ENCODE peak calls at places on chromosomes 6 and 20, in five cellular contexts. Y is lower lobe of right lung, Z is uterus, X is fibroblast of the aortic adventitia, R is NB4. J is an unnamed sample.

GRCh38 chr6:166998256-166999144 is 697 bp upstream of the CEP43 start:
- DNase-seq in Y (peak; percentile 59), Z (peak; percentile 21), X (no peak), R (peak; percentile 52), J (peak; percentile 21)

GRCh38 chr6:37688088-37688850 is 9.4 kb downstream of the MDGA1 start:
- DNase-seq in Y (no peak), Z (no peak), X (no peak), R (no peak), J (no peak)

GRCh38 chr6:113428702-113429101 is 428.4 kb upstream of the MARCKS start:
- DNase-seq in Y (no peak), Z (no peak), X (no peak), R (peak; percentile 30), J (no peak)

GRCh38 chr6:144566868-144567615 is 281.9 kb downstream of the UTRN start:
- DNase-seq in Y (no peak), Z (no peak), X (no peak), R (peak; percentile 85), J (no peak)

GRCh38 chr6:121055572-121056163 is 278.6 kb downstream of the TBC1D32 start:
- DNase-seq in Y (no peak), Z (no peak), X (peak; percentile 69), R (peak; percentile 56), J (peak; percentile 61)

GRCh38 chr6:54135665-54136370 is 24.6 kb downstream of the MLIP start:
- DNase-seq in Y (no peak), Z (no peak), X (peak; percentile 63), R (no peak), J (peak; percentile 59)

GRCh38 chr6:135269399-135270005 is 88.4 kb downstream of the MYB start:
- DNase-seq in Y (no peak), Z (no peak), X (no peak), R (no peak), J (no peak)

GRCh38 chr6:167402195-167402686 is 77.4 kb downstream of the TTLL2 start:
- DNase-seq in Y (no peak), Z (no peak), X (no peak), R (no peak), J (no peak)

GRCh38 chr20:32329817-32330554 is 28.1 kb upstream of the ASXL1 start:
- DNase-seq in Y (no peak), Z (no peak), X (no peak), R (no peak), J (no peak)

GRCh38 chr20:31894980-31895675 is 24.7 kb downstream of the TTLL9 start:
- DNase-seq in Y (peak; percentile 56), Z (peak; percentile 49), X (peak; percentile 81), R (peak; percentile 95), J (peak; percentile 87)

GRCh38 chr6:95670011-95670463 is 92.7 kb downstream of the MANEA start:
- DNase-seq in Y (no peak), Z (no peak), X (no peak), R (no peak), J (no peak)

GRCh38 chr20:23340524-23340923 is 10.1 kb upstream of the NXT1 start:
- DNase-seq in Y (no peak), Z (peak; percentile 37), X (peak; percentile 81), R (peak; percentile 81), J (peak; percentile 69)

GRCh38 chr6:18491303-18492090 is 104.3 kb downstream of the RNF144B start:
- DNase-seq in Y (no peak), Z (no peak), X (no peak), R (no peak), J (no peak)

GRCh38 chr6:72675396-72675795 is 53.5 kb downstream of the KCNQ5 start:
- DNase-seq in Y (no peak), Z (no peak), X (peak; percentile 12), R (no peak), J (no peak)

GRCh38 chr20:17896247-17896723 is 72.3 kb downstream of the SNX5 start:
- DNase-seq in Y (no peak), Z (no peak), X (no peak), R (no peak), J (no peak)

GRCh38 chr20:3163099-3164042 is 3.7 kb upstream of the FASTKD5 start:
- DNase-seq in Y (no peak), Z (no peak), X (no peak), R (no peak), J (no peak)

GRCh38 chr6:167660944-167661343 is 165.8 kb upstream of the AFDN start:
- DNase-seq in Y (no peak), Z (no peak), X (no peak), R (no peak), J (no peak)

GRCh38 chr20:44683263-44684046 is 31.7 kb upstream of the CCN5 start:
- DNase-seq in Y (peak; percentile 57), Z (no peak), X (no peak), R (peak; percentile 71), J (peak; percentile 46)

GRCh38 chr6:156975414-156975813 is 198.2 kb downstream of the ARID1B start:
- DNase-seq in Y (no peak), Z (no peak), X (no peak), R (no peak), J (no peak)

GRCh38 chr6:32192608-32193039 is at the start of gene GPSM3:
- DNase-seq in Y (peak; percentile 82), Z (no peak), X (no peak), R (peak; percentile 91), J (peak; percentile 63)

GRCh38 chr6:119158057-119158848 is 79.8 kb upstream of the FAM184A start:
- DNase-seq in Y (peak; percentile 57), Z (peak; percentile 68), X (peak; percentile 98), R (no peak), J (peak; percentile 86)

GRCh38 chr20:21373436-21373835 is 23.9 kb downstream of the NKX2-4 start:
- DNase-seq in Y (no peak), Z (no peak), X (no peak), R (no peak), J (no peak)

GRCh38 chr6:107578642-107579332 is 88.9 kb downstream of the SOBP start:
- DNase-seq in Y (no peak), Z (no peak), X (no peak), R (no peak), J (no peak)

GRCh38 chr6:156028310-156029131 is 572.9 kb upstream of the NOX3 start:
- DNase-seq in Y (no peak), Z (no peak), X (no peak), R (no peak), J (peak; percentile 29)

GRCh38 chr6:29517728-29518440 is 30.1 kb upstream of the MAS1L start:
- DNase-seq in Y (no peak), Z (no peak), X (no peak), R (no peak), J (no peak)

GRCh38 chr6:83038246-83038645 is 27.4 kb downstream of the UBE3D start:
- DNase-seq in Y (no peak), Z (no peak), X (no peak), R (no peak), J (no peak)

GRCh38 chr20:25541676-25542075 is 43.7 kb downstream of the NINL start:
- DNase-seq in Y (no peak), Z (no peak), X (peak; percentile 59), R (no peak), J (peak; percentile 46)

GRCh38 chr20:31712112-31712553 is 10.5 kb downstream of the BCL2L1 start:
- DNase-seq in Y (no peak), Z (no peak), X (no peak), R (no peak), J (no peak)

GRCh38 chr6:22448311-22448711 is 121.1 kb upstream of the HDGFL1 start:
- DNase-seq in Y (no peak), Z (no peak), X (peak; percentile 58), R (no peak), J (peak; percentile 45)

GRCh38 chr20:1269235-1269634 is 3.1 kb downstream of the SNPH start:
- DNase-seq in Y (no peak), Z (no peak), X (no peak), R (no peak), J (no peak)

GRCh38 chr6:76774750-76775396 is 688.4 kb downstream of the HTR1B start:
- DNase-seq in Y (no peak), Z (no peak), X (peak; percentile 10), R (no peak), J (peak; percentile 33)

GRCh38 chr6:169520104-169520503 is 181.7 kb downstream of the WDR27 start:
- DNase-seq in Y (no peak), Z (no peak), X (peak; percentile 83), R (no peak), J (peak; percentile 57)

GRCh38 chr6:48397887-48398286 is 286.9 kb upstream of the PTCHD4 start:
- DNase-seq in Y (no peak), Z (no peak), X (no peak), R (no peak), J (no peak)

GRCh38 chr20:50799890-50800550 is 5.2 kb downstream of the BCAS4 start:
- DNase-seq in Y (no peak), Z (no peak), X (no peak), R (no peak), J (no peak)

GRCh38 chr20:25292176-25292891 is 44.4 kb downstream of the PYGB start:
- DNase-seq in Y (no peak), Z (no peak), X (no peak), R (no peak), J (no peak)

GRCh38 chr20:50604451-50604850 is 86.9 kb downstream of the RIPOR3 start:
- DNase-seq in Y (no peak), Z (no peak), X (no peak), R (no peak), J (no peak)

DNA sequence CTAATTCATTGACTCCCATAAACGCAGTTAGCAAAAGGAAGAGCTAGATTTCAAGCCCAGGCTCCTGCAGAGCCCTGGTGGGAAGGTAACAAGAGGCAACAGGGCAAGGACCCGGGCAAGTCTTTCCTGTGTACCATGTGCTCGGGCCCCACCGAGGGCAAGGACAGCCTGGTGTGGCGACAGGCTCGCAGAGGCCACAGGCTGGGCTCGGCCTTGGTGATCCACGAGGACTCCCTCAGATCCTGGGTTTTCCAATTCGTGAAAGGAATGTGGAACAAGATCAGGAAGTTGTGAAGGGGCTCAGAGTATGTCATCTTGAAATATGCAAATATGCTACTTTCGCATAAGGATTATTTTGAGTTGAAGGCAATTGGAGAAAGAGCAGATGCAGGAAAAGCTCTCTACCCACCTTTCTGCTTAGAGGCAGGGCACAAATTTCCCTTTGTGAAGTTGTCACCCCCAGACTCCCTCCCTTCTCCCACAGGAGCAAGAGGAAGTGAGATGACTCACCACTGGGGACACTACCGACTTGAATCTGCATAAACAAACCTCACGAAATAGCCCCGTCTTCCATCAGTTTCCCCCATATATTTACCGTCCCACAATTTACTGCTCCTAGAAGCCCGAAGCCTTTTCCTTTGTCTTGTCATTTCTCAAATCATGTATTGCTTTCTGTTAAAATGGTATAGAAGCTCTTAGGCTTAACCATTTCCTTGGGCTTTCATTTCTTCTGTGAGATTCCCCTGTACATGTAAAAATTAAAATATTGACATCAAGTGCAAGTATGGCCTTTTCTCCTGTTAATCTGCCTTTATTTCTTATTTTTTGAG is 79.0 kb downstream of the PSMG4 start:
- DNase-seq in Y (no peak), Z (no peak), X (no peak), R (peak; percentile 78), J (peak; percentile 16)
- TF ChIP-seq CTCF in Y (peak; percentile 10), Z (no peak), X (no peak), R (no peak), J (no peak)

GRCh38 chr20:61643631-61644386 is 391.7 kb downstream of the CDH4 start:
- DNase-seq in Y (no peak), Z (no peak), X (peak; percentile 18), R (no peak), J (no peak)
- TF ChIP-seq CTCF in Y (no peak), Z (no peak), X (no peak), R (no peak), J (no peak)

GRCh38 chr6:162753775-162754174 is 26.0 kb downstream of the PACRG start:
- DNase-seq in Y (no peak), Z (no peak), X (no peak), R (no peak), J (no peak)

GRCh38 chr6:162750776-162751175 is 23.0 kb downstream of the PACRG start:
- DNase-seq in Y (no peak), Z (no peak), X (peak; percentile 1), R (no peak), J (no peak)
- TF ChIP-seq CTCF in Y (no peak), Z (no peak), X (no peak), R (no peak), J (no peak)

GRCh38 chr6:86192123-86192522 is 549.4 kb upstream of the SYNCRIP start:
- DNase-seq in Y (no peak), Z (no peak), X (peak; percentile 1), R (peak; percentile 43), J (no peak)
- TF ChIP-seq CTCF in Y (peak; percentile 24), Z (no peak), X (no peak), R (peak; percentile 42), J (peak; percentile 15)

J was measured in fibroblast of villous mesenchyme.